ENCODE peak calls at places on chromosomes 4 and X, in five cellular contexts. T is breast epithelium, D is SK-N-MC, R is esophagus muscularis mucosa, N is K562. B is an unnamed sample.

GRCh38 chr4:165185448-165185847 is 21.9 kb upstream of the KLHL2 start:
- DNase-seq in T (no peak), D (no peak), N (no peak), R (no peak), B (no peak)

GRCh38 chrX:109774706-109775105 is 41.6 kb upstream of the ACSL4 start:
- DNase-seq in D (no peak), N (peak), T (no peak), R (no peak), B (no peak)

GRCh38 chrX:48961585-48962091 is 4.2 kb upstream of the OTUD5 start:
- DNase-seq in R (no peak), D (no peak), T (no peak), N (peak), B (no peak)

GRCh38 chrX:16445166-16445752 is 204.7 kb upstream of the S100G start:
- DNase-seq in T (no peak), N (peak), D (peak), R (no peak), B (no peak)

GRCh38 chr4:73723029-73723428 is 17.3 kb upstream of the CXCL8 start:
- DNase-seq in R (no peak), T (no peak), N (no peak), D (no peak), B (no peak)

GRCh38 chr4:41294445-41295062 is 37.8 kb downstream of the UCHL1 start:
- DNase-seq in N (no peak), D (no peak), T (no peak), R (no peak), B (no peak)

GRCh38 chrX:153621949-153622598 is 23.1 kb upstream of the CCNQ start:
- DNase-seq in D (no peak), R (no peak), N (no peak), T (no peak), B (no peak)

GRCh38 chr4:94642561-94642866 is 115.2 kb upstream of the BMPR1B start:
- DNase-seq in D (no peak), R (no peak), T (no peak), N (no peak), B (no peak)

GRCh38 chr4:25406081-25406692 is 29.1 kb downstream of the ANAPC4 start:
- DNase-seq in D (no peak), R (no peak), T (no peak), N (no peak), B (no peak)

GRCh38 chrX:150573702-150574101 is 5.3 kb downstream of the MTM1 start:
- DNase-seq in D (no peak), R (no peak), N (no peak), T (no peak), B (no peak)

GRCh38 chr4:169404959-169405358 is 134.2 kb upstream of the SH3RF1 start:
- DNase-seq in R (no peak), D (no peak), N (no peak), T (no peak), B (no peak)

GRCh38 chr4:6109842-6110560 is 90.3 kb downstream of the JAKMIP1 start:
- DNase-seq in R (no peak), T (no peak), D (no peak), N (no peak), B (no peak)

GRCh38 chrX:118495061-118495921 is at the start of gene DOCK11:
- DNase-seq in N (peak), R (peak), D (no peak), T (peak), B (peak)

GRCh38 chr4:158189409-158189808 is 16.6 kb upstream of the GASK1B start:
- DNase-seq in T (no peak), R (no peak), N (no peak), D (no peak), B (no peak)

GRCh38 chrX:107699611-107700010 is 71.3 kb downstream of the PRPS1 start:
- DNase-seq in N (no peak), R (no peak), D (no peak), T (no peak), B (no peak)

GRCh38 chrX:107704181-107704580 is 71.4 kb downstream of the TSC22D3 start:
- DNase-seq in D (no peak), R (no peak), T (no peak), N (no peak), B (no peak)

GRCh38 chrX:107701493-107702121 is 73.3 kb downstream of the PRPS1 start:
- DNase-seq in N (no peak), D (no peak), T (no peak), R (no peak), B (no peak)

GRCh38 chrX:107700802-107701201 is 72.5 kb downstream of the PRPS1 start:
- DNase-seq in R (no peak), T (no peak), D (no peak), N (no peak), B (no peak)

DNA sequence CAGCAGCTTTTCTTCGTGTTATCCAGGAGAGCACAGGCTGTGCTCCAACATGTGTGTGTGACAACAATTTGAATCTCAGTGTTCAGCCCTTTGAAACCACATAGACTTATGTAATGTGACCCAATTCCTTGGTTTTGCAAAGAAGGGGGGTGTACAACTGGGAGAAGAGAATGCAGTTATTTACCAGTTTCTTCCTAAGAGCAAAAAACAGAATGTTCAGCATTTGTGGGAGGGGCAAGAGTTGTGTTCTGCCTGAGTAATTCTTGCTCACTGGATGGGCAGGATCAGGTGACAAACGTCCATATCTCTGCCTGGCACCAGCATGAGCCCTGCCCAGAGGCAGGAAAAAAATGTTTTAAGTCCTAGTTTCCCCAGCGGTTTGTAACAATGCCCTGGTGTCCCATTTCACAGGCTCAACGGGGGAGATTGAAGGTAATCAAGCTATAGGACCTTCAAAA is 72.0 kb downstream of the PRPS1 start:
- DNase-seq in N (no peak), R (no peak), D (no peak), T (no peak), B (no peak)
- TF ChIP-seq POLR2AphosphoS5 in N (no peak), R (peak), D (no peak), T (peak), B (no peak)

DNA sequence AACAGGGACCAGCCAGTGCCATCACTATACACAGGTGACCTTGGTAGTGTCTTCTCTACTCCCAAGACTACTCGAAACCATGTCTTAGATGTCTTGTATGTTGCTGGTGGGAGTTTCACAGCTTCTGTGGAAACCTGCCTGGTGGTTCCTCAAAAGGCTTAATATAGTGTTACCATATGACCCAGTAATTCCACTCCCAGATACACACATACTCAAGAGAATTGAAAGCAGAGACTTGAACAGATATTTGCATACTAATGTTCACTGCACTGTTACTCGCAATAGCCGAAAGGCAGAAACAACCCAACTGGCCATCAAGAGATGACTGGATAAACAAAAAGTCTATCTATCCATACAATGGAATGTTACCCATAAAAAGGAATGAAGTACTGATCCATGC is 3.1 kb downstream of the TFDP3 start:
- DNase-seq in D (no peak), T (no peak), R (no peak), N (no peak), B (no peak)
- TF ChIP-seq POLR2AphosphoS5 in D (no peak), T (no peak), R (no peak), N (no peak), B (no peak)

GRCh38 chr4:186684889-186685309 is 38.8 kb downstream of the FAT1 start:
- DNase-seq in D (no peak), T (no peak), N (no peak), R (no peak), B (no peak)
- TF ChIP-seq POLR2AphosphoS5 in D (no peak), T (no peak), N (no peak), R (no peak), B (no peak)

GRCh38 chrX:37786666-37787337 is 6.9 kb downstream of the CYBB start:
- DNase-seq in T (no peak), N (no peak), R (no peak), D (no peak), B (no peak)
- TF ChIP-seq POLR2AphosphoS5 in T (no peak), N (no peak), R (no peak), D (no peak), B (no peak)

DNA sequence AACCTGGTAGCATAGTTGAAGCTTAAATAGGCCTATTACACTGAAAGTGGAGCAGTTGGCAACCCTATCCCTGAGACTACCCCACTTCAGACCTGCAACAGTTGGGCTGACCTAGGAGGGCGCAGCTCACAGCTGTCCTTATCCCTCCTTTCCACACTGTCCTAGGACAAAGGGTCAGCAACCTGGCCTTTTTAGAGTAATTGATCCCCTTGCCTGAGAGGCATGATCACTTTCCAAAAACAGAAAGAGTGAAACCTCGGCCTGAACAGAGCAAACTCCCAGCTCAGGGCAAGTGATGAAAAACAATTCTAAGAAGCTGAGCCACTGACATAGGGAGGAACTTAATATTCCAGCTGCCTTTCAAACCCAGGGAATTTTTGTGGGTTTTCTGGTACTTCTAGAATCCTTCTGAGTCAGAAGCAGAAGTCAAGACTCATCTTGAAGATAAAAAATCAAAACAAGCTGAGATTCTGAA is 94.9 kb upstream of the MYOZ2 start:
- DNase-seq in D (no peak), R (no peak), N (no peak), T (no peak), B (no peak)
- TF ChIP-seq POLR2AphosphoS5 in D (no peak), R (peak), N (no peak), T (peak), B (no peak)

GRCh38 chr4:112636688-112637551 is at the start of the genes LARP7 and ZGRF1:
- DNase-seq in T (peak), R (peak), D (peak), N (peak), B (peak)
- TF ChIP-seq POLR2AphosphoS5 in T (peak), R (peak), D (peak), N (peak), B (peak)

DNA sequence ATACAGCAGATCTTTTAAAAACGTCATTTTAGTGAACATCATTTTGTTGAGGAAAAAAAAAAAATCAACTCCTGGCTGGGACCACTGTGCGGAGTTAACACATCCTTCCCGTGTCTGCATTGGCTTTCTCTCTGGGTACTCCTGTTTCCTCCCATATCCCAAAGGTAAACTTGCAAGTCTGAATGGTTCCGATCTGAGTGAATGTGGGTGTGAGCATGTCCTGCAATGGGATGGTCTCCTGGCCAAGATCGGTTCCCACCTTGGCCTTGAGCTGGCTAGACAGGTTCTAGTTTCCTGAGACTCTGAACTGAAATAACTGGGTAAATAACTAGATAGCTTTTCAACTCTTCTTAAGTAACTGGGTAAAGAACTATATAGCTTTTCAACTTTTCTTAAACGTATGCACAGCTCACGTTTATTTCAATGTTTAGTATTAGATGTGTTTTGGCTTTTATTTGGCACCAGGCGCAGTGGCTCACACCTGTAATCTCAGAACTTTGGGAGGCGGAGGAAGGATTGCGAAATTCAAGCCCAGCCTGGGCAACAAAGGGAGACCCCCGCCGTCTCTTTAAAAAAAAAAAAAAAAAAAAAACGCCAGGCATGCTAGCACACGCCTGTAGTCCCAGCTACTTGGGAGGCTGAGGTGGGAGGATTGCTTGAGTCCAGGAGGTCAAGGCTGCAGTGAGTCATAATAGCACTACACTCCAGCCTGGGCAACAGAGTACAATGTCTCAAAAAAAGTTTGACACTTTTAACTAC is 14.0 kb downstream of the RBMX start:
- DNase-seq in N (no peak), R (no peak), D (no peak), T (no peak), B (no peak)
- TF ChIP-seq POLR2AphosphoS5 in N (peak), R (no peak), D (peak), T (no peak), B (peak)

B was measured in GM12891.